ENCODE peak calls at places on chromosomes 7 and 10, in eight cellular contexts. F is retina; S is amygdala; E is NCI-H510A treated with DMSO at 0.1 percent for 48 hours; O is upper lobe of right lung; R is CD4-positive, alpha-beta T cell; Y is fibroblast of pulmonary artery; X is PC-3. W is an unnamed sample.

GRCh38 chr10:28375399-28376354 is 72.8 kb upstream of the MPP7 start:
- DNase-seq in F (no peak), R (no peak), O (no peak), Y (peak; percentile 49), S (no peak), E (no peak), X (peak; percentile 94), W (no peak)

GRCh38 chr10:43236176-43236850 is 30.6 kb downstream of the RASGEF1A start:
- DNase-seq in Y (no peak), S (no peak), F (no peak), O (peak; percentile 22), E (no peak), X (no peak), R (no peak), W (no peak)

GRCh38 chr10:47260505-47261111 is 39.4 kb upstream of the GDF10 start:
- DNase-seq in R (no peak), E (no peak), O (no peak), F (peak; percentile 60), X (no peak), S (no peak), Y (no peak), W (no peak)

GRCh38 chr7:94289071-94289470 is 105.6 kb upstream of the COL1A2 start:
- DNase-seq in Y (peak; percentile 94), F (peak; percentile 63), R (no peak), X (peak; percentile 85), E (peak; percentile 53), S (peak; percentile 21), O (no peak), W (no peak)

GRCh38 chr7:64876792-64877713 is 26.0 kb upstream of the ZNF273 start:
- DNase-seq in R (peak; percentile 49), E (peak; percentile 34), Y (peak; percentile 26), X (no peak), S (peak; percentile 52), F (peak; percentile 90), O (peak; percentile 78), W (peak; percentile 49)

GRCh38 chr10:84291389-84291788 is 37.0 kb upstream of the CCSER2 start:
- DNase-seq in Y (peak; percentile 81), R (no peak), X (peak; percentile 55), S (no peak), O (no peak), E (no peak), F (peak; percentile 24), W (no peak)

GRCh38 chr10:38050212-38050611 is 39.7 kb downstream of the ZNF33A start:
- DNase-seq in S (no peak), R (no peak), X (no peak), E (no peak), O (no peak), Y (no peak), F (no peak), W (no peak)

GRCh38 chr7:92797693-92798092 is 38.7 kb downstream of the CDK6 start:
- DNase-seq in E (no peak), O (no peak), S (no peak), X (no peak), R (no peak), Y (peak; percentile 40), F (no peak), W (no peak)

GRCh38 chr7:149598721-149599308 is 101.2 kb upstream of the ZNF746 start:
- DNase-seq in O (no peak), X (peak; percentile 69), Y (peak; percentile 53), F (no peak), R (no peak), E (no peak), S (no peak), W (no peak)

GRCh38 chr10:103696411-103697145 is 158.8 kb downstream of the SH3PXD2A start:
- DNase-seq in E (peak; percentile 60), Y (peak; percentile 89), F (no peak), S (peak; percentile 58), X (peak; percentile 83), R (peak; percentile 36), O (no peak), W (peak; percentile 67)

GRCh38 chr10:67476201-67476600 is 219.8 kb downstream of the CTNNA3 start:
- DNase-seq in E (no peak), Y (no peak), X (peak; percentile 63), O (no peak), F (no peak), R (no peak), S (no peak), W (no peak)

GRCh38 chr10:112956631-112957350 is 6.7 kb downstream of the TCF7L2 start:
- DNase-seq in R (no peak), F (peak; percentile 29), E (no peak), O (no peak), Y (no peak), X (no peak), S (no peak), W (no peak)

GRCh38 chr7:27145167-27145883 is 1.8 kb upstream of the HOXA5 start:
- DNase-seq in R (no peak), S (no peak), X (no peak), O (no peak), F (peak; percentile 61), Y (no peak), E (no peak), W (no peak)

GRCh38 chr10:130050008-130050407 is 60.6 kb downstream of the C10orf143 start:
- DNase-seq in E (no peak), S (no peak), F (no peak), R (no peak), Y (no peak), X (no peak), O (no peak), W (no peak)

GRCh38 chr7:158251061-158251965 is 336.3 kb downstream of the PTPRN2 start:
- DNase-seq in R (no peak), S (no peak), F (no peak), O (no peak), X (no peak), Y (no peak), E (no peak), W (no peak)

GRCh38 chr10:6058677-6059475 is 3.3 kb downstream of the IL2RA start:
- DNase-seq in O (no peak), R (no peak), S (no peak), E (no peak), F (no peak), X (no peak), Y (no peak), W (no peak)

GRCh38 chr7:30074422-30075030 is 46.3 kb downstream of the PLEKHA8 start:
- DNase-seq in R (no peak), F (peak; percentile 4), Y (peak; percentile 70), X (peak; percentile 70), O (no peak), E (peak; percentile 66), S (no peak), W (no peak)

GRCh38 chr10:50885097-50885859 is at the start of gene A1CF:
- DNase-seq in X (no peak), O (no peak), R (no peak), S (no peak), E (no peak), F (no peak), Y (no peak), W (no peak)

GRCh38 chr10:93198401-93199175 is 124.9 kb downstream of the CYP26A1 start:
- DNase-seq in E (no peak), Y (peak; percentile 42), O (no peak), F (no peak), X (no peak), S (no peak), R (no peak), W (no peak)

GRCh38 chr10:133081636-133082035 is 6.1 kb upstream of the ADGRA1 start:
- DNase-seq in S (no peak), R (no peak), X (no peak), O (no peak), E (no peak), Y (no peak), F (no peak), W (no peak)

GRCh38 chr7:101630591-101630990 is 1.5 kb upstream of the MYL10 start:
- DNase-seq in F (no peak), O (no peak), Y (peak; percentile 16), R (no peak), X (peak; percentile 78), S (no peak), E (no peak), W (no peak)

GRCh38 chr7:73703985-73704639 is 15.4 kb downstream of the STX1A start:
- DNase-seq in O (peak; percentile 77), E (no peak), X (no peak), F (peak; percentile 64), S (no peak), Y (peak; percentile 31), R (peak; percentile 32), W (no peak)

GRCh38 chr7:44275829-44276570 is 49.4 kb downstream of the CAMK2B start:
- DNase-seq in F (peak; percentile 81), O (peak; percentile 48), Y (no peak), E (no peak), S (no peak), X (no peak), R (no peak), W (no peak)

GRCh38 chr10:118017850-118018249 is 28.9 kb downstream of the RAB11FIP2 start:
- DNase-seq in R (no peak), X (no peak), F (peak; percentile 38), E (no peak), Y (no peak), O (peak; percentile 58), S (no peak), W (no peak)

GRCh38 chr7:127831312-127832212 is 179.6 kb downstream of the SND1 start:
- DNase-seq in F (no peak), Y (peak; percentile 25), R (no peak), S (no peak), E (no peak), O (no peak), X (no peak), W (no peak)

GRCh38 chr7:156139633-156140032 is 327.4 kb upstream of the SHH start:
- DNase-seq in O (peak; percentile 20), R (no peak), F (no peak), X (no peak), E (no peak), Y (no peak), S (no peak), W (no peak)

GRCh38 chr10:86085686-86086085 is 280.9 kb downstream of the GRID1 start:
- DNase-seq in F (no peak), O (peak; percentile 34), Y (no peak), X (no peak), S (no peak), R (no peak), E (no peak), W (no peak)

GRCh38 chr10:78924319-78925003 is 144.3 kb upstream of the ZMIZ1 start:
- DNase-seq in E (peak; percentile 73), O (peak; percentile 26), F (no peak), Y (no peak), X (no peak), R (no peak), S (no peak), W (no peak)

GRCh38 chr10:33899578-33900531 is 565.4 kb upstream of the NRP1 start:
- DNase-seq in Y (peak; percentile 60), R (no peak), F (no peak), E (peak; percentile 3), O (no peak), X (peak; percentile 99), S (no peak), W (no peak)

GRCh38 chr7:5441840-5442513 is 18.3 kb upstream of the TNRC18 start:
- DNase-seq in X (no peak), E (no peak), O (no peak), S (no peak), Y (no peak), F (peak; percentile 11), R (no peak), W (no peak)

GRCh38 chr7:103150192-103150591 is 1.3 kb upstream of the NAPEPLD start:
- DNase-seq in S (no peak), X (peak; percentile 36), O (no peak), Y (no peak), E (no peak), F (no peak), R (no peak), W (no peak)

W was measured in T-helper 22 cell.